ENCODE peak calls at places on chromosomes 1 and 21, in six cellular contexts. C is GM13976, Z is EH, H is Panc1, P is fibroblast of the aortic adventitia, L is ascending aorta. Y is an unnamed sample.

GRCh38 chr1:147834810-147835209 is 67.8 kb upstream of the GJA8 start:
- DNase-seq in C (no peak), Z (no peak), H (no peak), P (no peak), L (no peak), Y (no peak)

GRCh38 chr21:33069994-33070811 is at the start of gene OLIG1:
- DNase-seq in C (peak; percentile 51), Z (peak; percentile 19), H (no peak), P (no peak), L (no peak), Y (peak; percentile 32)

GRCh38 chr1:32014199-32014936 is 700 bp downstream of the KHDRBS1 start:
- DNase-seq in C (peak; percentile 65), Z (peak; percentile 65), H (no peak), P (peak; percentile 48), L (no peak), Y (peak; percentile 51)

GRCh38 chr1:218156602-218157001 is 128.5 kb upstream of the RRP15 start:
- DNase-seq in C (no peak), Z (no peak), H (no peak), P (no peak), L (no peak), Y (no peak)

GRCh38 chr1:98704474-98704873 is 43.0 kb downstream of the SNX7 start:
- DNase-seq in C (no peak), Z (peak; percentile 65), H (no peak), P (no peak), L (no peak), Y (peak; percentile 4)

GRCh38 chr1:101520302-101520701 is 283.5 kb downstream of the S1PR1 start:
- DNase-seq in C (peak; percentile 32), Z (peak; percentile 57), H (peak; percentile 12), P (peak; percentile 58), L (no peak), Y (peak; percentile 63)

GRCh38 chr1:238399558-238399957 is 508.8 kb upstream of the ZP4 start:
- DNase-seq in C (no peak), Z (no peak), H (no peak), P (no peak), L (no peak), Y (no peak)

GRCh38 chr1:239387304-239388231 is 1.2 kb downstream of the CHRM3 start:
- DNase-seq in C (no peak), Z (no peak), H (no peak), P (no peak), L (no peak), Y (no peak)

GRCh38 chr1:31371121-31371520 is 1.8 kb downstream of the FABP3 start:
- DNase-seq in C (no peak), Z (no peak), H (no peak), P (no peak), L (no peak), Y (no peak)

GRCh38 chr1:248858096-248858890 is 592 bp downstream of the ZNF692 start:
- DNase-seq in C (peak; percentile 83), Z (peak; percentile 80), H (no peak), P (peak; percentile 43), L (no peak), Y (peak; percentile 75)

GRCh38 chr1:90534669-90535379 is 182.3 kb downstream of the BARHL2 start:
- DNase-seq in C (no peak), Z (no peak), H (no peak), P (no peak), L (no peak), Y (no peak)

GRCh38 chr1:154474802-154475201 is 27.2 kb upstream of the TDRD10 start:
- DNase-seq in C (no peak), Z (peak; percentile 98), H (no peak), P (peak; percentile 36), L (no peak), Y (no peak)

GRCh38 chr1:53112271-53112774 is 30.1 kb downstream of the SLC1A7 start:
- DNase-seq in C (no peak), Z (peak; percentile 98), H (no peak), P (peak; percentile 97), L (no peak), Y (no peak)

GRCh38 chr1:156157506-156157905 is 4.1 kb downstream of the SEMA4A start:
- DNase-seq in C (no peak), Z (no peak), H (no peak), P (no peak), L (no peak), Y (peak; percentile 87)

GRCh38 chr1:229117664-229118300 is 153.1 kb upstream of the RAB4A start:
- DNase-seq in C (no peak), Z (peak; percentile 58), H (no peak), P (peak; percentile 76), L (peak; percentile 46), Y (no peak)

GRCh38 chr1:231039161-231040018 is 664 bp downstream of the FAM89A start:
- DNase-seq in C (peak; percentile 64), Z (peak; percentile 51), H (no peak), P (peak; percentile 26), L (no peak), Y (peak; percentile 8)

GRCh38 chr1:181513786-181514297 is 30.5 kb downstream of the CACNA1E start:
- DNase-seq in C (no peak), Z (no peak), H (no peak), P (no peak), L (no peak), Y (no peak)

GRCh38 chr1:166947398-166948043 is 27.8 kb downstream of the ILDR2 start:
- DNase-seq in C (peak; percentile 49), Z (peak; percentile 61), H (no peak), P (peak; percentile 35), L (no peak), Y (peak; percentile 4)

GRCh38 chr1:234597894-234598293 is 12.1 kb downstream of the IRF2BP2 start:
- DNase-seq in C (peak; percentile 68), Z (peak; percentile 69), H (no peak), P (peak; percentile 72), L (no peak), Y (peak; percentile 79)

GRCh38 chr1:57770772-57771171 is 346.9 kb upstream of the DAB1 start:
- DNase-seq in C (no peak), Z (peak; percentile 7), H (no peak), P (peak; percentile 0), L (no peak), Y (peak; percentile 8)

GRCh38 chr1:14570514-14570913 is 28.0 kb upstream of the KAZN start:
- DNase-seq in C (no peak), Z (no peak), H (no peak), P (peak; percentile 5), L (no peak), Y (no peak)

GRCh38 chr1:6262570-6263420 is 1.9 kb upstream of the GPR153 start:
- DNase-seq in C (no peak), Z (no peak), H (no peak), P (peak; percentile 68), L (no peak), Y (no peak)

GRCh38 chr1:89484097-89485038 is 40.3 kb upstream of the LRRC8B start:
- DNase-seq in C (no peak), Z (no peak), H (no peak), P (no peak), L (no peak), Y (peak; percentile 12)

GRCh38 chr21:38261851-38262250 is 5.1 kb downstream of the KCNJ15 start:
- DNase-seq in C (no peak), Z (peak; percentile 43), H (no peak), P (peak; percentile 65), L (no peak), Y (no peak)

GRCh38 chr1:234661249-234661928 is 51.4 kb upstream of the IRF2BP2 start:
- DNase-seq in C (no peak), Z (no peak), H (no peak), P (no peak), L (no peak), Y (no peak)

GRCh38 chr1:156860639-156861423 is at the start of gene NTRK1:
- DNase-seq in C (peak; percentile 84), Z (peak; percentile 33), H (no peak), P (no peak), L (no peak), Y (peak; percentile 48)

GRCh38 chr1:34851431-34852105 is 8.0 kb downstream of the SMIM12 start:
- DNase-seq in C (no peak), Z (no peak), H (no peak), P (no peak), L (peak; percentile 54), Y (no peak)

GRCh38 chr1:1664941-1665814 is 6.4 kb upstream of the CDK11B start:
- DNase-seq in C (peak; percentile 9), Z (no peak), H (no peak), P (no peak), L (no peak), Y (no peak)

GRCh38 chr1:192589813-192590212 is 14.2 kb downstream of the RGS1 start:
- DNase-seq in C (no peak), Z (peak; percentile 54), H (no peak), P (peak; percentile 32), L (no peak), Y (no peak)

GRCh38 chr1:155218854-155219591 is 10.5 kb downstream of the MTX1 start:
- DNase-seq in C (no peak), Z (peak; percentile 75), H (no peak), P (peak; percentile 83), L (no peak), Y (no peak)

GRCh38 chr1:186082235-186082937 is 292.7 kb downstream of the TPR start:
- DNase-seq in C (peak; percentile 3), Z (peak; percentile 64), H (peak; percentile 47), P (no peak), L (peak; percentile 59), Y (peak; percentile 89)

GRCh38 chr1:188249813-188250212 is 1421.1 kb downstream of the PLA2G4A start:
- DNase-seq in C (no peak), Z (no peak), H (no peak), P (no peak), L (no peak), Y (no peak)

GRCh38 chr1:62275095-62275494 is 44.1 kb downstream of the KANK4 start:
- DNase-seq in C (no peak), Z (no peak), H (no peak), P (no peak), L (no peak), Y (no peak)

GRCh38 chr1:75159154-75159553 is 25.0 kb downstream of the LHX8 start:
- DNase-seq in C (no peak), Z (no peak), H (no peak), P (no peak), L (no peak), Y (no peak)

Y was measured in GM12865.